ENCODE peak calls at places on chromosome 10, in seven cellular contexts. U, N, H, S, Y, A and F are unnamed samples.

GRCh38 chr10:134743-135600 is at the start of gene ZMYND11:
- DNase-seq in A (peak), Y (peak), H (no peak), U (peak), S (peak), N (peak), F (peak)

GRCh38 chr10:132397036-132397541 is at the start of gene PWWP2B:
- DNase-seq in A (peak), Y (peak), S (no peak), H (no peak), N (peak), U (peak), F (peak)

GRCh38 chr10:33333260-33334169 is 952 bp downstream of the NRP1 start:
- DNase-seq in A (no peak), Y (peak), H (no peak), S (peak), U (no peak), N (no peak), F (no peak)

GRCh38 chr10:93554760-93555432 is 11.6 kb upstream of the FFAR4 start:
- DNase-seq in U (peak), N (peak), H (peak), A (peak), S (peak), Y (peak), F (peak)

GRCh38 chr10:91700273-91700672 is 67.4 kb upstream of the PPP1R3C start:
- DNase-seq in N (no peak), A (no peak), H (no peak), Y (no peak), U (no peak), S (no peak), F (no peak)

GRCh38 chr10:31320598-31321211 is 1.7 kb downstream of the ZEB1 start:
- DNase-seq in U (peak), A (peak), S (no peak), H (no peak), Y (peak), N (peak), F (no peak)

GRCh38 chr10:135601-136464 is 578 bp downstream of the ZMYND11 start:
- DNase-seq in A (peak), N (peak), S (peak), Y (peak), H (no peak), U (peak), F (peak)

GRCh38 chr10:105691811-105692210 is 1050.7 kb downstream of the SORCS3 start:
- DNase-seq in Y (peak), H (peak), A (peak), N (no peak), U (no peak), S (no peak), F (no peak)

GRCh38 chr10:20901110-20901509 is 4.0 kb upstream of the NEBL start:
- DNase-seq in U (no peak), N (no peak), S (no peak), Y (no peak), H (no peak), A (no peak), F (no peak)

GRCh38 chr10:79274279-79275104 is 72.8 kb upstream of the PPIF start:
- DNase-seq in H (no peak), N (no peak), U (peak), Y (no peak), A (no peak), S (peak), F (peak)

GRCh38 chr10:121084675-121085070 is 233.5 kb downstream of the WDR11 start:
- DNase-seq in H (no peak), A (no peak), S (no peak), N (no peak), Y (no peak), U (no peak), F (no peak)

GRCh38 chr10:122297583-122297982 is 26.5 kb downstream of the BTBD16 start:
- DNase-seq in S (no peak), Y (no peak), U (no peak), A (no peak), H (no peak), N (no peak), F (no peak)

GRCh38 chr10:116784651-116785050 is 42.3 kb upstream of the HSPA12A start:
- DNase-seq in U (no peak), H (no peak), N (no peak), A (no peak), S (no peak), Y (no peak), F (no peak)

GRCh38 chr10:12708921-12709320 is 292.6 kb downstream of the CCDC3 start:
- DNase-seq in A (no peak), Y (peak), H (no peak), U (no peak), S (no peak), N (no peak), F (no peak)

GRCh38 chr10:63456437-63457210 is 9.2 kb downstream of the JMJD1C start:
- DNase-seq in U (no peak), A (no peak), N (no peak), S (no peak), H (no peak), Y (peak), F (no peak)